ENCODE peak calls at places on chromosomes 5 and 9, in five cellular contexts. F is SK-N-SH, A is GM12878, T is K562, P is HepG2. V is an unnamed sample.
A peak's percentile ranks its signal among the peaks of the same experiment; 100 is the strongest.

GRCh38 chr5:72177538-72177937 is 70.3 kb downstream of the MAP1B start:
- DNase-seq in F (no peak), P (no peak), A (no peak), T (no peak), V (no peak)

GRCh38 chr5:10866913-10867312 is 105.9 kb upstream of the DAP start:
- DNase-seq in T (peak; percentile 23), F (no peak), P (no peak), A (no peak), V (peak; percentile 18)

GRCh38 chr9:8514760-8515159 is 715.2 kb upstream of the DMAC1 start:
- DNase-seq in F (no peak), T (no peak), P (no peak), A (no peak), V (no peak)

GRCh38 chr5:69295088-69295754 is 37.4 kb downstream of the CCDC125 start:
- DNase-seq in A (no peak), F (peak; percentile 25), P (no peak), T (peak; percentile 12), V (peak; percentile 76)

GRCh38 chr9:107973451-107973850 is 483.9 kb upstream of the KLF4 start:
- DNase-seq in P (no peak), F (no peak), T (no peak), A (no peak), V (no peak)

GRCh38 chr9:16192403-16193017 is 639.7 kb downstream of the CCDC171 start:
- DNase-seq in T (no peak), A (no peak), F (no peak), P (no peak), V (peak; percentile 65)

GRCh38 chr5:140648132-140648432 is 453 bp downstream of the IK start:
- DNase-seq in T (no peak), P (no peak), F (no peak), A (no peak), V (no peak)

GRCh38 chr9:127540664-127541041 is 71.4 kb upstream of the STXBP1 start:
- DNase-seq in T (no peak), P (no peak), F (no peak), A (no peak), V (no peak)

GRCh38 chr5:39361306-39361705 is 3.0 kb downstream of the C9 start:
- DNase-seq in T (no peak), F (no peak), A (no peak), P (no peak), V (no peak)

GRCh38 chr5:60521379-60522298 is 178.3 kb downstream of the DEPDC1B start:
- DNase-seq in T (no peak), F (no peak), P (no peak), A (peak; percentile 56), V (no peak)

GRCh38 chr5:142740474-142740873 is 29.7 kb upstream of the ARHGAP26 start:
- DNase-seq in T (no peak), A (no peak), F (no peak), P (peak; percentile 88), V (no peak)

GRCh38 chr9:15310448-15310847 is 3.4 kb upstream of the TTC39B start:
- DNase-seq in A (no peak), T (no peak), F (no peak), P (no peak), V (no peak)

GRCh38 chr9:91207889-91208651 is 153.6 kb downstream of the AUH start:
- DNase-seq in T (no peak), F (no peak), P (peak; percentile 88), A (peak; percentile 87), V (peak; percentile 71)

GRCh38 chr9:93574091-93574899 is 2.1 kb upstream of the PHF2 start:
- DNase-seq in F (no peak), T (no peak), P (no peak), A (no peak), V (no peak)

GRCh38 chr9:124629600-124629999 is 122.4 kb upstream of the NR5A1 start:
- DNase-seq in A (no peak), T (no peak), F (no peak), P (no peak), V (peak; percentile 76)

GRCh38 chr9:127388856-127389238 is 8.1 kb upstream of the SLC2A8 start:
- DNase-seq in A (no peak), T (no peak), P (peak; percentile 35), F (no peak), V (no peak)

GRCh38 chr5:171427318-171428167 is 8.1 kb downstream of the FGF18 start:
- DNase-seq in T (no peak), P (no peak), F (no peak), A (no peak), V (no peak)

GRCh38 chr5:167982-168660 is 23.2 kb upstream of the LRRC14B start:
- DNase-seq in A (no peak), T (no peak), P (no peak), F (no peak), V (peak; percentile 99)

GRCh38 chr9:127662617-127663016 is 44.2 kb upstream of the CFAP157 start:
- DNase-seq in P (no peak), F (no peak), T (no peak), A (no peak), V (no peak)

DNA sequence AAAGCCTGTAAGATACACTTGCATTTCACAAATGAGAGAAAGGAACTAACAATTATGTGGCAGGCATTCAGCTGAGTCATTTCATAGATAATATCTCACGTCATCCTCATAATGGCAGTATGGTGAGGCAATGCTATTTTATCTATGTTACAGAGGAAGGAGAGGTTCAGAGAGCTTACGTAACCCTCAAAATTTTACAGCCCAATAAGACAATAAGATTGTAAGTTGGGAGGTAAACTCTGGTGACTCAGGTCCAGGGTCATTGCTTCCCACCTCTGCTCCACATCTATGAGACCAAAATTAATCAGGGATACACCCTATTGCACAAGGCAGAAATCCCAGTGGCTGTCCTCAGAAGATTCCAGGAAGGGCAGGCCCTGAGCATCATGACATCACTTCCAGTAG is 309.7 kb downstream of the NSG2 start:
- DNase-seq in F (no peak), P (no peak), T (no peak), A (no peak), V (peak; percentile 66)
- TF ChIP-seq MXI1 in F (no peak), P (no peak), T (no peak), A (no peak), V (no peak)

GRCh38 chr9:98334796-98335195 is 79.3 kb upstream of the TBC1D2 start:
- DNase-seq in A (no peak), P (no peak), T (no peak), F (no peak), V (no peak)

GRCh38 chr9:98331536-98332259 is 76.2 kb upstream of the TBC1D2 start:
- DNase-seq in P (no peak), A (no peak), F (no peak), T (peak; percentile 37), V (peak; percentile 27)

GRCh38 chr9:98332405-98332831 is 77.0 kb upstream of the TBC1D2 start:
- DNase-seq in F (no peak), P (no peak), T (peak; percentile 82), A (no peak), V (no peak)

GRCh38 chr9:98333703-98334582 is 78.5 kb upstream of the TBC1D2 start:
- DNase-seq in A (no peak), T (peak; percentile 76), P (no peak), F (no peak), V (peak; percentile 93)

DNA sequence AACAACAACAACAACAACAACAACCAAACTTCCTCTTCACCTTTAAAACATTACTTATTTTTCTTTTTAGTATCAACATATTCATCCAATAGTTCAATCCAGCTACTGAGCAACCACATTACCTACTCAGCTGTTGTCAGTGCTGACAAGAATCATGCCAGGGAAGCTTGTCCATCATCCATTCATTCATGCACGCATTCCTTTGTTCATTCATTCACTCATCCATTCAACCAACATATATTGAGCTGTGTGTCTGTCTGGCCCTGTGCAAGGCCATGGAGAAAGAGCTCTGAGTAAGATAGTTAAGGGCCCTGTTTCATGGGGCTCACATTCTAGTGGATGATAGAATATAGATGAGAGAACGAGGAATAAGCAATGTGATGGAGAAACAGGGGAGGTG is 80.2 kb upstream of the TBC1D2 start:
- DNase-seq in A (no peak), P (no peak), T (no peak), F (no peak), V (no peak)
- TF ChIP-seq MXI1 in A (no peak), P (no peak), T (no peak), F (no peak), V (no peak)

DNA sequence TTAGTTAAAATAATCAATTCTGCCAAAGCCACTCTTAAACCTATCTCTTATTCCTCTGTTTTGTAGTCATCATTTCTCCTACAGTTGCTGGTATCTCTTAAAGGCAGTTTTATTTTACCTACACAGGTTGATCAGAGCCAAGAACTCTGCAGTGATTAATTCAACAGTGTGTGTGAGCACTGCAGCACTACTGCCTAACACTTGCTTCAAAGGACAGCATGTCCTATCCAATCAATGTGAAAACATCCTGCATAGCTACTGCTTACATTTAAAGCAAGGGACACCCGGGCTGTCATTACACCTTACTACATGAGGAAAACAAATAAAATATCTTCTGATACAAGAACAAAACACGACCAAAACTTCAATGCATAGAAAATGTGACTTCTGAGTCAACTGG is 45.1 kb upstream of the HK3 start:
- DNase-seq in A (no peak), P (no peak), F (no peak), T (no peak), V (no peak)
- TF ChIP-seq MXI1 in A (no peak), P (no peak), F (no peak), T (no peak), V (no peak)

GRCh38 chr5:1204693-1205242 is 3.4 kb downstream of the SLC6A19 start:
- DNase-seq in A (no peak), P (peak; percentile 71), F (peak; percentile 76), T (peak; percentile 73), V (peak; percentile 38)
- TF ChIP-seq MXI1 in A (no peak), P (no peak), F (no peak), T (no peak), V (no peak)

GRCh38 chr9:120883608-120883996 is 6.6 kb upstream of the PHF19 start:
- DNase-seq in F (no peak), P (no peak), T (peak; percentile 75), A (no peak), V (no peak)

GRCh38 chr9:120886490-120886967 is 9.5 kb upstream of the PHF19 start:
- DNase-seq in P (no peak), F (no peak), A (no peak), T (no peak), V (peak; percentile 78)

GRCh38 chr9:120885459-120885858 is 8.5 kb upstream of the PHF19 start:
- DNase-seq in F (no peak), A (no peak), P (no peak), T (no peak), V (no peak)

GRCh38 chr9:120888626-120889025 is 11.6 kb upstream of the PHF19 start:
- DNase-seq in A (no peak), P (no peak), T (no peak), F (no peak), V (no peak)

GRCh38 chr9:120885968-120886367 is 9.0 kb upstream of the PHF19 start:
- DNase-seq in F (peak; percentile 50), A (no peak), T (no peak), P (no peak), V (peak; percentile 12)
- TF ChIP-seq MXI1 in F (no peak), A (no peak), T (no peak), P (no peak), V (no peak)

GRCh38 chr9:19381656-19382055 is 1.6 kb upstream of the RPS6 start:
- DNase-seq in P (no peak), F (no peak), T (no peak), A (no peak), V (no peak)
- TF ChIP-seq MXI1 in P (no peak), F (no peak), T (no peak), A (no peak), V (no peak)

V was measured in IMR-90.